ENCODE peak calls at places on chromosomes 5 and 9, in nine cellular contexts. One of them, this sample, is unnamed.
A peak's percentile ranks its signal among the peaks of the same experiment; 100 is the strongest.

GRCh38 chr9:96817973-96818372 is 36.3 kb downstream of the ZNF782 start:
- DNase-seq in left ventricle myocardium inferior: no peak
- DNase-seq in tibial artery: no peak
- DNase-seq in neural progenitor cell: no peak
- DNase-seq in HepG2: no peak
- DNase-seq in SK-N-SH: no peak
- DNase-seq in kidney: no peak
- DNase-seq in caudate nucleus: no peak
- DNase-seq in neuronal stem cell: no peak
- DNase-seq in this sample: no peak

GRCh38 chr5:111545031-111545430 is 32.7 kb upstream of the STARD4 start:
- DNase-seq in caudate nucleus: no peak
- DNase-seq in kidney: no peak
- DNase-seq in tibial artery: no peak
- DNase-seq in SK-N-SH: no peak
- DNase-seq in neuronal stem cell: no peak
- DNase-seq in neural progenitor cell: no peak
- DNase-seq in left ventricle myocardium inferior: no peak
- DNase-seq in HepG2: no peak
- DNase-seq in this sample: no peak

GRCh38 chr5:68548959-68549676 is 333.6 kb downstream of the PIK3R1 start:
- DNase-seq in caudate nucleus: no peak
- DNase-seq in neural progenitor cell: no peak
- DNase-seq in kidney: no peak
- DNase-seq in HepG2: peak; percentile 8
- DNase-seq in left ventricle myocardium inferior: no peak
- DNase-seq in tibial artery: no peak
- DNase-seq in neuronal stem cell: no peak
- DNase-seq in SK-N-SH: no peak
- DNase-seq in this sample: no peak

GRCh38 chr5:138352722-138353549 is 451 bp downstream of the KDM3B start:
- DNase-seq in SK-N-SH: peak; percentile 81
- DNase-seq in caudate nucleus: peak; percentile 33
- DNase-seq in HepG2: peak; percentile 26
- DNase-seq in neuronal stem cell: peak; percentile 63
- DNase-seq in left ventricle myocardium inferior: peak; percentile 62
- DNase-seq in neural progenitor cell: peak; percentile 79
- DNase-seq in tibial artery: peak; percentile 82
- DNase-seq in kidney: peak; percentile 91
- DNase-seq in this sample: no peak

GRCh38 chr5:73030995-73031394 is 75.2 kb downstream of the FCHO2 start:
- DNase-seq in left ventricle myocardium inferior: no peak
- DNase-seq in kidney: no peak
- DNase-seq in caudate nucleus: no peak
- DNase-seq in HepG2: peak; percentile 5
- DNase-seq in tibial artery: no peak
- DNase-seq in neuronal stem cell: peak; percentile 14
- DNase-seq in SK-N-SH: peak; percentile 9
- DNase-seq in neural progenitor cell: peak; percentile 53
- DNase-seq in this sample: no peak

GRCh38 chr9:86329649-86330048 is 24.6 kb downstream of the TUT7 start:
- DNase-seq in SK-N-SH: no peak
- DNase-seq in HepG2: no peak
- DNase-seq in neuronal stem cell: no peak
- DNase-seq in caudate nucleus: no peak
- DNase-seq in neural progenitor cell: no peak
- DNase-seq in left ventricle myocardium inferior: no peak
- DNase-seq in tibial artery: no peak
- DNase-seq in kidney: no peak
- DNase-seq in this sample: no peak

GRCh38 chr9:100208673-100209072 is 109.6 kb downstream of the INVS start:
- DNase-seq in neuronal stem cell: no peak
- DNase-seq in SK-N-SH: no peak
- DNase-seq in kidney: no peak
- DNase-seq in neural progenitor cell: no peak
- DNase-seq in caudate nucleus: no peak
- DNase-seq in HepG2: no peak
- DNase-seq in left ventricle myocardium inferior: no peak
- DNase-seq in tibial artery: no peak
- DNase-seq in this sample: no peak

GRCh38 chr5:13809921-13810320 is 134.6 kb downstream of the DNAH5 start:
- DNase-seq in HepG2: no peak
- DNase-seq in SK-N-SH: peak; percentile 7
- DNase-seq in neuronal stem cell: no peak
- DNase-seq in neural progenitor cell: no peak
- DNase-seq in kidney: no peak
- DNase-seq in left ventricle myocardium inferior: no peak
- DNase-seq in caudate nucleus: no peak
- DNase-seq in tibial artery: no peak
- DNase-seq in this sample: no peak

GRCh38 chr9:127336708-127337352 is 60.1 kb upstream of the SLC2A8 start:
- DNase-seq in SK-N-SH: no peak
- DNase-seq in left ventricle myocardium inferior: peak; percentile 79
- DNase-seq in tibial artery: peak; percentile 95
- DNase-seq in caudate nucleus: no peak
- DNase-seq in kidney: peak; percentile 78
- DNase-seq in neuronal stem cell: no peak
- DNase-seq in neural progenitor cell: no peak
- DNase-seq in HepG2: peak; percentile 16
- DNase-seq in this sample: peak; percentile 6

GRCh38 chr5:176995896-176996767 is 10.4 kb downstream of the UIMC1 start:
- DNase-seq in caudate nucleus: no peak
- DNase-seq in kidney: no peak
- DNase-seq in HepG2: no peak
- DNase-seq in tibial artery: no peak
- DNase-seq in neural progenitor cell: no peak
- DNase-seq in neuronal stem cell: no peak
- DNase-seq in left ventricle myocardium inferior: no peak
- DNase-seq in SK-N-SH: no peak
- DNase-seq in this sample: no peak

GRCh38 chr9:74570879-74571512 is 73.9 kb downstream of the RORB start:
- DNase-seq in HepG2: peak; percentile 15
- DNase-seq in caudate nucleus: no peak
- DNase-seq in SK-N-SH: peak; percentile 41
- DNase-seq in neuronal stem cell: peak; percentile 14
- DNase-seq in tibial artery: no peak
- DNase-seq in left ventricle myocardium inferior: no peak
- DNase-seq in kidney: no peak
- DNase-seq in neural progenitor cell: peak; percentile 21
- DNase-seq in this sample: no peak

GRCh38 chr9:135818718-135819475 is 88.4 kb downstream of the CAMSAP1 start:
- DNase-seq in caudate nucleus: no peak
- DNase-seq in tibial artery: peak; percentile 31
- DNase-seq in neuronal stem cell: no peak
- DNase-seq in kidney: no peak
- DNase-seq in left ventricle myocardium inferior: no peak
- DNase-seq in SK-N-SH: no peak
- DNase-seq in HepG2: no peak
- DNase-seq in neural progenitor cell: no peak
- DNase-seq in this sample: no peak

GRCh38 chr9:135817951-135818717 is 89.2 kb downstream of the CAMSAP1 start:
- DNase-seq in left ventricle myocardium inferior: no peak
- DNase-seq in HepG2: no peak
- DNase-seq in kidney: no peak
- DNase-seq in caudate nucleus: no peak
- DNase-seq in SK-N-SH: no peak
- DNase-seq in neuronal stem cell: no peak
- DNase-seq in neural progenitor cell: no peak
- DNase-seq in tibial artery: peak; percentile 58
- DNase-seq in this sample: no peak

GRCh38 chr9:135814421-135814820 is 92.9 kb downstream of the CAMSAP1 start:
- DNase-seq in neuronal stem cell: no peak
- DNase-seq in neural progenitor cell: no peak
- DNase-seq in SK-N-SH: no peak
- DNase-seq in left ventricle myocardium inferior: no peak
- DNase-seq in kidney: no peak
- DNase-seq in HepG2: no peak
- DNase-seq in tibial artery: peak; percentile 37
- DNase-seq in caudate nucleus: no peak
- DNase-seq in this sample: no peak

GRCh38 chr9:135815433-135816178 is 91.7 kb downstream of the CAMSAP1 start:
- DNase-seq in neural progenitor cell: no peak
- DNase-seq in SK-N-SH: no peak
- DNase-seq in caudate nucleus: no peak
- DNase-seq in tibial artery: peak; percentile 32
- DNase-seq in left ventricle myocardium inferior: no peak
- DNase-seq in HepG2: no peak
- DNase-seq in kidney: no peak
- DNase-seq in neuronal stem cell: no peak
- DNase-seq in this sample: no peak

DNA sequence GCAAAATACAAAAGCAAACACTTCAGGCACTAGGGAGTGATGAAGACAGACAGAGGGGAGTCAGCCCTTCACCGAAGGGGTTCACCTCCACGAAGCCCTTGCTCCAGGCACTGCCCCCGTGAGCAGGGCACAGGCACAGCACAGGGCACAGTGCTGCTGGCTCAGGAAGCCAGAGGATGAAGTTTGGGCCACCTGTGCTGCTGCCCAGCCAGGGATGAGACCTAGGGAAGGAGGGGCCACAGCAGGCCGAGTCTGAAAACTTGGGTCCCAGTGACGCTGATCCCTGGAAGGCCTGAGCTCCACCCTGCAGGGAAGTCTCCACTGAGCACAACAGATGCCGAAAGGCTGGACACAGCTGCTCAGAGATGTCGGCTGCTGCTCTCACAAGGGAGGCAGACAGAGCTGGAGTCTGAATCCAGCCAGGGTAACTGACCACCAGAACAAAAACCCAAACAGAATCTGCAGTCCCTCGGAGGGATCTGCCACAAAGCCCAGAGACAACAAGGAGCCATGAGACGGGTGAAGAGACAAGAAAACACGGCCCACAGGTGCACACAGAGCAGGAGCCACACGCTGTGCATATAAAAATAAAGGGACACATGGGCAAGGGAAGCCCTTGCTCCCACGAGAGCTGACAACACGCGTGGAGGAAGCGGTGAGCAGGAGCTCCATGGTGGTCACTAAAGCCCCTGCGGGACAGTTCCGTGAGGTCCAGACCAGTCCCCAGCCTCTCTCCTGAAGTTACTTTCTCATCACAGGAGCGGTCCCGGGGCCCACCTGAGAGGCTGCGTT is 91.0 kb downstream of the CAMSAP1 start:
- DNase-seq in kidney: no peak
- DNase-seq in left ventricle myocardium inferior: no peak
- DNase-seq in neural progenitor cell: no peak
- DNase-seq in SK-N-SH: no peak
- DNase-seq in caudate nucleus: no peak
- DNase-seq in HepG2: no peak
- DNase-seq in neuronal stem cell: no peak
- DNase-seq in tibial artery: peak; percentile 23
- DNase-seq in this sample: no peak
- H3K27ac ChIP-seq in kidney: no peak overlapping the region
- H3K27ac ChIP-seq in left ventricle myocardium inferior: no peak overlapping the region
- H3K27ac ChIP-seq in neural progenitor cell: no peak overlapping the region
- H3K27ac ChIP-seq in SK-N-SH: no peak overlapping the region
- H3K27ac ChIP-seq in caudate nucleus: no peak overlapping the region
- H3K27ac ChIP-seq in HepG2: no peak overlapping the region
- H3K27ac ChIP-seq in neuronal stem cell: no peak overlapping the region
- H3K27ac ChIP-seq in tibial artery: no peak overlapping the region
- H3K27ac ChIP-seq in this sample: no peak overlapping the region

GRCh38 chr5:125402787-125403186 is 656.3 kb upstream of the ZNF608 start:
- DNase-seq in kidney: no peak
- DNase-seq in neuronal stem cell: no peak
- DNase-seq in HepG2: no peak
- DNase-seq in neural progenitor cell: no peak
- DNase-seq in SK-N-SH: no peak
- DNase-seq in tibial artery: no peak
- DNase-seq in caudate nucleus: no peak
- DNase-seq in left ventricle myocardium inferior: no peak
- DNase-seq in this sample: no peak
- H3K27ac ChIP-seq in kidney: no peak overlapping the region
- H3K27ac ChIP-seq in neuronal stem cell: no peak overlapping the region
- H3K27ac ChIP-seq in HepG2: no peak overlapping the region
- H3K27ac ChIP-seq in neural progenitor cell: no peak overlapping the region
- H3K27ac ChIP-seq in SK-N-SH: no peak overlapping the region
- H3K27ac ChIP-seq in tibial artery: no peak overlapping the region
- H3K27ac ChIP-seq in caudate nucleus: no peak overlapping the region
- H3K27ac ChIP-seq in left ventricle myocardium inferior: no peak overlapping the region
- H3K27ac ChIP-seq in this sample: no peak overlapping the region

DNA sequence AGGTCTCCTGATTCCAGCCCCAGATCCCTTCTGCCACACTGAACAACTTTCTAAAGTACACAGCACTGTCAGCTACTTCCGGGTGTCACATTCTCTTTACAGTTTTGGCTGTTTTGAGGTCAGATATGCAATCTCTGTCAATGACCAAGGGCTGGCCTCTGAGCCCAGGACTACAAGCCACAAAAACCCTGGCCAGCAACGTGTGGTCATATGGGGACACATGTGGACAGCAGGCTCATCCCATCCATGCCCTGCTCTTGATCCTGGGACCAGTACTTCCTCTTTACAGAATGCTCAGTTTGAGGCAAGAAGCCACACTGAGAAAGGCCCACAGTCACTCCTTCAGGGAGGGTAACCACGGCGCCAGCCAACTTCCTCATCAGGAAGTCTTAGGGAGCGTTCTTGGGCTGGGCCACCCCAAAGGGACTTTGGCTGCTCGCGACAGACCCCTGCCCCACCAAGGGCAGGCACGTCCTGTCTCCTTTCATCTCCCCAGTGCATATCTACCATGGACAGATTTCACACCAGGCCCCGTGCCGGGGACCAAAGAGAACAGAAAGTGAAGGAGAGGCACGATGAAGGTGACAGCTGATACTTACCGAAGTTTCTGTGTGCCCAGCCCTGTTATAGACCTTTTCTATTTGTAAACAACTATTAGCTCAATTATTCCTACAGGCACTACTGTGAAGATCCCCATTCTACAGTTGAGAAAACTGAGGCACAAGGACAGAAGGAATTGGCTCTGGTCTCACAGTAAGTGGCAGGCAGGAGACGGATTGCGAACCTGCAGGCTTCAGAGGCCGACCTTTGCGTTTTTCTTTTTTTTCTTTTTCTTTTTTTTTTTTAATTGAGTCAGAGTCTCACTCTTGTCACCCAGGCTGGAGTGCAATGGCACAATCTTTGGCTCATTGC is 37.3 kb downstream of the STK10 start:
- DNase-seq in left ventricle myocardium inferior: peak; percentile 64
- DNase-seq in kidney: peak; percentile 82
- DNase-seq in caudate nucleus: no peak
- DNase-seq in neural progenitor cell: no peak
- DNase-seq in SK-N-SH: no peak
- DNase-seq in neuronal stem cell: no peak
- DNase-seq in HepG2: no peak
- DNase-seq in tibial artery: peak; percentile 73
- DNase-seq in this sample: peak; percentile 39
- H3K27ac ChIP-seq in left ventricle myocardium inferior: peak overlapping the region; percentile 54
- H3K27ac ChIP-seq in kidney: no peak overlapping the region
- H3K27ac ChIP-seq in caudate nucleus: no peak overlapping the region
- H3K27ac ChIP-seq in neural progenitor cell: no peak overlapping the region
- H3K27ac ChIP-seq in SK-N-SH: no peak overlapping the region
- H3K27ac ChIP-seq in neuronal stem cell: no peak overlapping the region
- H3K27ac ChIP-seq in HepG2: peak overlapping the region; percentile 37
- H3K27ac ChIP-seq in tibial artery: no peak overlapping the region
- H3K27ac ChIP-seq in this sample: no peak overlapping the region

DNA sequence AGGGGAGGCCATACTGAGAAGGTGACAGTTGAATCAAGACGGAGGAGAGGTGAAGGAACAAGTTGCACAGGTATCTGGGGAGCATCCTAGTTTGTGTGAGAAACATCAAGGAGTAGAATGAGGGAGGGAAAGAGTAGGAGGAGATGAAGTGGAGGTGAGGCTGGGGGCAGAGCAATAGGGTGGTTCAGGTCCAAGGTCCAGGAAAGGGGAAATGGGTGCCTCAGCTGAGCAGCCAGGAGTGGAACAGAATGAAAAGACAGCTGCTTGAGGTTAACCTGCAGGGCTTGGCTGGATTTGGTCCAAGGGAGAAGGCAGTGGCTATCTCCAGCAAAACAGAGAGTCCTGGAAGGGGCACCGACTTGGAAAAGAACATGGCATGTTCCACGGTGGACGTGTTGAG is 5.3 kb downstream of the SLC1A1 start:
- DNase-seq in HepG2: no peak
- DNase-seq in neural progenitor cell: no peak
- DNase-seq in kidney: no peak
- DNase-seq in caudate nucleus: no peak
- DNase-seq in left ventricle myocardium inferior: no peak
- DNase-seq in tibial artery: no peak
- DNase-seq in neuronal stem cell: no peak
- DNase-seq in SK-N-SH: no peak
- DNase-seq in this sample: no peak
- H3K27ac ChIP-seq in HepG2: no peak overlapping the region
- H3K27ac ChIP-seq in neural progenitor cell: no peak overlapping the region
- H3K27ac ChIP-seq in kidney: no peak overlapping the region
- H3K27ac ChIP-seq in caudate nucleus: no peak overlapping the region
- H3K27ac ChIP-seq in left ventricle myocardium inferior: no peak overlapping the region
- H3K27ac ChIP-seq in tibial artery: no peak overlapping the region
- H3K27ac ChIP-seq in neuronal stem cell: no peak overlapping the region
- H3K27ac ChIP-seq in SK-N-SH: no peak overlapping the region
- H3K27ac ChIP-seq in this sample: no peak overlapping the region